ENCODE peak calls at places on chromosome 7, in eight cellular contexts. X, K, C, S, O, W, H and T are unnamed samples.

GRCh38 chr7:95493247-95493646 is 7.5 kb downstream of the ASB4 start:
- DNase-seq in W (no peak), S (no peak), K (no peak), X (no peak), H (no peak), C (no peak), O (no peak), T (no peak)

GRCh38 chr7:68107256-68107655 is 1110.6 kb downstream of the TYW1 start:
- DNase-seq in H (no peak), K (no peak), W (no peak), X (peak; percentile 41), S (no peak), O (no peak), C (no peak), T (no peak)

GRCh38 chr7:148480479-148481146 is 110.0 kb upstream of the C7orf33 start:
- DNase-seq in S (no peak), H (peak; percentile 37), X (no peak), C (no peak), K (no peak), O (no peak), W (no peak), T (no peak)

GRCh38 chr7:25262586-25262985 is 34.3 kb upstream of the NPVF start:
- DNase-seq in W (no peak), O (no peak), S (no peak), X (no peak), H (no peak), K (no peak), C (no peak), T (no peak)

GRCh38 chr7:140009735-140010134 is 53.0 kb downstream of the PARP12 start:
- DNase-seq in X (no peak), H (no peak), W (no peak), O (no peak), S (no peak), K (no peak), C (no peak), T (no peak)

GRCh38 chr7:121275204-121275603 is 53.6 kb upstream of the WNT16 start:
- DNase-seq in S (no peak), O (no peak), W (no peak), C (no peak), K (peak; percentile 38), X (no peak), H (no peak), T (no peak)

GRCh38 chr7:21020667-21021066 is 234.0 kb upstream of the SP8 start:
- DNase-seq in X (no peak), S (no peak), W (no peak), O (no peak), K (no peak), C (no peak), H (no peak), T (no peak)

GRCh38 chr7:137898839-137899681 is 52.3 kb upstream of the DGKI start:
- DNase-seq in C (peak; percentile 77), H (peak; percentile 92), X (peak; percentile 84), K (peak; percentile 79), S (peak; percentile 82), W (peak; percentile 73), O (peak; percentile 81), T (peak; percentile 57)

GRCh38 chr7:154310114-154310513 is 257.9 kb downstream of the DPP6 start:
- DNase-seq in X (no peak), H (no peak), C (no peak), K (no peak), O (no peak), W (no peak), S (no peak), T (no peak)

GRCh38 chr7:30464231-30464660 is 14.3 kb downstream of the NOD1 start:
- DNase-seq in C (no peak), K (no peak), O (no peak), H (peak; percentile 29), X (no peak), W (no peak), S (no peak), T (no peak)